ENCODE peak calls at places on chromosome 17, in six cellular contexts. C, T, E, S, H and Y are unnamed samples.

GRCh38 chr17:51701501-51701900 is 441.2 kb downstream of the UTP18 start:
- DNase-seq in C (no peak), T (no peak), E (no peak), S (no peak), H (no peak), Y (no peak)

GRCh38 chr17:66255527-66255971 is 26.3 kb upstream of the APOH start:
- DNase-seq in C (no peak), T (no peak), E (no peak), S (no peak), H (no peak), Y (no peak)

GRCh38 chr17:68422821-68423220 is 34.5 kb downstream of the WIPI1 start:
- DNase-seq in C (no peak), T (no peak), E (no peak), S (peak; percentile 36), H (no peak), Y (no peak)

GRCh38 chr17:80260791-80261158 is at the start of gene RNF213:
- DNase-seq in C (no peak), T (peak; percentile 66), E (peak; percentile 92), S (peak; percentile 66), H (no peak), Y (no peak)

GRCh38 chr17:72244494-72244893 is 123.7 kb downstream of the SOX9 start:
- DNase-seq in C (no peak), T (no peak), E (no peak), S (no peak), H (no peak), Y (no peak)

GRCh38 chr17:74542727-74543383 is 3.1 kb downstream of the CD300C start:
- DNase-seq in C (no peak), T (no peak), E (no peak), S (no peak), H (no peak), Y (peak; percentile 45)

GRCh38 chr17:39200957-39201510 is 951 bp downstream of the RPL19 start:
- DNase-seq in C (no peak), T (no peak), E (no peak), S (no peak), H (no peak), Y (no peak)

GRCh38 chr17:77214743-77215142 is 74.0 kb downstream of the SEC14L1 start:
- DNase-seq in C (no peak), T (peak; percentile 51), E (no peak), S (peak; percentile 73), H (peak; percentile 79), Y (no peak)

GRCh38 chr17:7213895-7214299 is 5.7 kb downstream of the DLG4 start:
- DNase-seq in C (no peak), T (peak; percentile 92), E (peak; percentile 70), S (peak; percentile 94), H (peak; percentile 86), Y (peak; percentile 79)

GRCh38 chr17:50109207-50109606 is 14.1 kb downstream of the PDK2 start:
- DNase-seq in C (no peak), T (no peak), E (no peak), S (no peak), H (no peak), Y (no peak)

GRCh38 chr17:64145751-64146417 is 15.9 kb upstream of the ERN1 start:
- DNase-seq in C (peak; percentile 97), T (peak; percentile 85), E (peak; percentile 93), S (peak; percentile 100), H (peak; percentile 100), Y (peak; percentile 98)

GRCh38 chr17:64146418-64147109 is 16.6 kb upstream of the ERN1 start:
- DNase-seq in C (no peak), T (peak; percentile 26), E (peak; percentile 27), S (peak; percentile 91), H (peak; percentile 67), Y (no peak)

GRCh38 chr17:64148017-64148631 is 18.2 kb upstream of the ERN1 start:
- DNase-seq in C (no peak), T (no peak), E (no peak), S (no peak), H (no peak), Y (no peak)

GRCh38 chr17:64148699-64149098 is 18.8 kb upstream of the ERN1 start:
- DNase-seq in C (no peak), T (no peak), E (no peak), S (no peak), H (peak; percentile 34), Y (no peak)

GRCh38 chr17:64147110-64148016 is 17.4 kb upstream of the ERN1 start:
- DNase-seq in C (no peak), T (no peak), E (no peak), S (no peak), H (no peak), Y (no peak)
- TF ChIP-seq CTCF in C (no peak), T (no peak), E (no peak), S (no peak), H (no peak), Y (no peak)

DNA sequence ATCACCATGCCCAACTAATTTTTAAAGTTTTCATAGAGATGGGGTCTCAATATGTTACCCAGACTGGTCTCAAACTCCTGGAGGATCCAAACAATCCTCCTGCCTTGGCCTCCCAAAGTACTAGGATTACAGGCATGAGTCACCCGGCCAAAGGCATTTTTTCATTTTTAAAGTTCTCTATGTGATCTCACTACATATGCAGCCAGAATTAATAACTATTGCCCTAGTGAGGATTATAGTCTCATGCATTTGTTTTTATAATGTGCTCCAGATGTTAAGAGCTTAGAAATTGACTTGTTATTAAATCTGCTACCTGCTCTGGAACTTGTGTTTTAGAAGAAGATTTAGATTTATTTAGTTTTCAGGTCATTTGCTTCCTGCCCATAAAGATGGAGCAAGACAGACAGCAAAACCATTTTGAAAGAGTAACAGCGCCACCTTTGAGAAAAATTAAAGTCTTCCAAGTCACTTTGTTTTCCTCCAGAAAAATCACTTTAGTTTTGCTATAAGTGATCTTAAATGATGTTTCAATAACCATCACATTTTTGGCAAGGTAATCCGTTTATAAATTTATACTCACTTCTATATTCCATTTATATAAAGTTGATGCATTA is 79.5 kb downstream of the CA4 start:
- DNase-seq in C (no peak), T (no peak), E (no peak), S (no peak), H (no peak), Y (no peak)
- TF ChIP-seq CTCF in C (no peak), T (no peak), E (no peak), S (no peak), H (no peak), Y (no peak)

GRCh38 chr17:82358467-82359350 is at the start of gene TEX19:
- DNase-seq in C (no peak), T (no peak), E (no peak), S (no peak), H (no peak), Y (no peak)
- TF ChIP-seq CTCF in C (peak; percentile 10), T (no peak), E (no peak), S (no peak), H (no peak), Y (no peak)

GRCh38 chr17:17682293-17682736 is 1.1 kb downstream of the RAI1 start:
- DNase-seq in C (no peak), T (peak; percentile 29), E (peak; percentile 89), S (no peak), H (peak; percentile 63), Y (peak; percentile 71)

GRCh38 chr17:17681744-17682292 is 560 bp downstream of the RAI1 start:
- DNase-seq in C (no peak), T (peak; percentile 44), E (peak; percentile 73), S (no peak), H (peak; percentile 54), Y (no peak)

GRCh38 chr17:17680477-17681186 is 626 bp upstream of the RAI1 start:
- DNase-seq in C (no peak), T (no peak), E (no peak), S (no peak), H (no peak), Y (no peak)

GRCh38 chr17:17679748-17680147 is 1.5 kb upstream of the RAI1 start:
- DNase-seq in C (no peak), T (no peak), E (no peak), S (no peak), H (no peak), Y (no peak)

DNA sequence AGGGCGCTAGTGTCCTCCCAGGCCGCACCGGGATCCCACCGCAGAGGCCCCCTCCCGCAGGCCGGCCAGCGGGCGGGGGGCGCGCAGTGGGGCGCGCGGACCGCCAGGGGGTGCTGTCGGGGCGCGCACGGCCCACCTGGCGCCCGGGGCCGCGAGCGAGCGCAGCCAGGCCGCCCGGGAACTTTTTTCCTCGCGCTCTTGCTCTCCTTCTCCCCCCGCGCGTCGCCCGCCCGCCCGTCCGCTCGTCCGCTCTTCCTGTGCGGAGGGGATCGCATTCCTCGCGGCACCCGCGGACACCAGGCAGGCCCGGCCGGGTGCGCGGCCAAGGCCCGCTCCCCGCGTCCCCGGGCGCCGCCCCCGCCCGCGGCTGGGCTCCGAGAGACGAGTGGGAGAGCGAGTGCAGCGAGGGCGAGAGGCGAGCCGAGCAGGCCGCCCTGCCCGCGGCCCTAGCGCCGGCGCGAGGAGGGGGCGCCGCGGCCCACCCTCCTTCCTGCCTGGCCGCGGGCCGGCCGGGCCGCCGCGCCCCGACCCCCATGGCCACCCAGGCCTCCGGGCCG is at the start of gene RAI1:
- DNase-seq in C (no peak), T (peak; percentile 86), E (peak; percentile 92), S (peak; percentile 85), H (peak; percentile 81), Y (no peak)
- TF ChIP-seq CTCF in C (peak; percentile 80), T (peak; percentile 85), E (peak; percentile 97), S (peak; percentile 96), H (peak; percentile 75), Y (peak; percentile 78)

GRCh38 chr17:43982171-43982570 is 22.3 kb upstream of the NAGS start:
- DNase-seq in C (no peak), T (no peak), E (no peak), S (no peak), H (no peak), Y (no peak)

GRCh38 chr17:43983196-43983514 is 21.3 kb upstream of the NAGS start:
- DNase-seq in C (no peak), T (no peak), E (no peak), S (no peak), H (no peak), Y (no peak)

GRCh38 chr17:43984521-43984920 is 19.9 kb upstream of the NAGS start:
- DNase-seq in C (no peak), T (no peak), E (no peak), S (no peak), H (no peak), Y (no peak)

GRCh38 chr17:43986225-43986981 is 18.0 kb upstream of the NAGS start:
- DNase-seq in C (no peak), T (no peak), E (no peak), S (no peak), H (no peak), Y (no peak)

GRCh38 chr17:43983515-43984411 is 20.7 kb upstream of the NAGS start:
- DNase-seq in C (no peak), T (peak; percentile 35), E (no peak), S (no peak), H (peak; percentile 52), Y (no peak)
- TF ChIP-seq CTCF in C (no peak), T (peak; percentile 17), E (no peak), S (no peak), H (peak; percentile 13), Y (no peak)